ENCODE peak calls at places on chromosomes 13 and 19, in six cellular contexts. W, F, C, B, G and P are unnamed samples. For H3K4me1, the result is how much of the 10 kb centered on the place peaks cover.

GRCh38 chr19:4524808-4525562 is 6.7 kb upstream of the PLIN4 start:
- DNase-seq in B (peak), G (no peak), W (peak), C (peak), F (no peak), P (peak)

GRCh38 chr13:112448621-112449544 is 72.7 kb downstream of the SPACA7 start:
- DNase-seq in B (no peak), W (no peak), G (no peak), C (no peak), F (no peak), P (peak)

GRCh38 chr13:33245505-33245904 is 40.0 kb downstream of the STARD13 start:
- DNase-seq in B (no peak), F (no peak), W (no peak), G (no peak), C (no peak), P (no peak)

GRCh38 chr13:33312150-33312908 is 26.8 kb upstream of the STARD13 start:
- DNase-seq in W (peak), G (peak), F (no peak), C (peak), B (no peak), P (no peak)

GRCh38 chr19:47699360-47699917 is 13.8 kb upstream of the EHD2 start:
- DNase-seq in F (peak), G (peak), W (peak), B (peak), C (peak), P (peak)

GRCh38 chr13:112967666-112968379 is 1.2 kb upstream of the MCF2L start:
- DNase-seq in W (no peak), C (no peak), G (no peak), F (peak), B (peak), P (no peak)

GRCh38 chr19:7010722-7011593 is 10.3 kb downstream of the MBD3L2B start:
- DNase-seq in C (no peak), G (no peak), B (no peak), F (no peak), W (no peak), P (peak)

GRCh38 chr13:90797335-90797734 is 550.2 kb upstream of the MIR17HG start:
- DNase-seq in C (no peak), W (no peak), B (no peak), F (no peak), G (no peak), P (no peak)

GRCh38 chr19:12937243-12938053 is 961 bp upstream of the CALR start:
- DNase-seq in W (peak), F (no peak), B (peak), G (no peak), C (no peak), P (peak)

GRCh38 chr13:20714161-20714560 is 10.7 kb downstream of the IL17D start:
- DNase-seq in B (no peak), W (no peak), F (no peak), C (peak), G (no peak), P (no peak)

GRCh38 chr13:35699805-35700204 is 223.3 kb upstream of the MAB21L1 start:
- DNase-seq in B (no peak), G (peak), C (peak), F (no peak), W (no peak), P (no peak)

GRCh38 chr13:50678464-50679162 is 164.9 kb downstream of the DLEU7 start:
- DNase-seq in F (no peak), C (peak), W (no peak), B (no peak), G (peak), P (no peak)

GRCh38 chr19:41587101-41587837 is 11.3 kb downstream of the CEACAM21 start:
- DNase-seq in B (no peak), W (no peak), G (no peak), F (no peak), C (no peak), P (no peak)

GRCh38 chr13:51148223-51148951 is 37.3 kb upstream of the C13orf42 start:
- DNase-seq in W (peak), B (peak), C (no peak), G (no peak), F (peak), P (no peak)

GRCh38 chr13:96671073-96671472 is 323.2 kb downstream of the OXGR1 start:
- DNase-seq in W (no peak), F (no peak), G (no peak), C (no peak), B (no peak), P (no peak)

GRCh38 chr13:75790198-75790970 is 154.3 kb downstream of the LMO7 start:
- DNase-seq in G (no peak), W (no peak), F (no peak), B (no peak), C (no peak), P (no peak)

GRCh38 chr13:45873491-45874360 is 22.2 kb upstream of the SIAH3 start:
- DNase-seq in F (no peak), C (peak), W (peak), G (no peak), B (peak), P (no peak)

GRCh38 chr13:30972888-30973377 is 40.5 kb downstream of the TEX26 start:
- DNase-seq in W (no peak), G (peak), C (peak), B (no peak), F (no peak), P (no peak)

GRCh38 chr13:70408865-70409264 is 300.6 kb upstream of the KLHL1 start:
- DNase-seq in W (no peak), B (no peak), C (no peak), G (no peak), F (no peak), P (no peak)

GRCh38 chr19:1261512-1261862 is 7.6 kb upstream of the CIRBP start:
- DNase-seq in B (peak), W (no peak), G (no peak), F (no peak), C (peak), P (no peak)

GRCh38 chr13:91468301-91468700 is 69.9 kb downstream of the GPC5 start:
- DNase-seq in B (no peak), C (no peak), G (peak), W (no peak), F (no peak), P (no peak)

GRCh38 chr13:24709186-24709913 is 29.1 kb downstream of the ATP12A start:
- DNase-seq in B (no peak), C (no peak), W (no peak), G (no peak), F (no peak), P (no peak)

DNA sequence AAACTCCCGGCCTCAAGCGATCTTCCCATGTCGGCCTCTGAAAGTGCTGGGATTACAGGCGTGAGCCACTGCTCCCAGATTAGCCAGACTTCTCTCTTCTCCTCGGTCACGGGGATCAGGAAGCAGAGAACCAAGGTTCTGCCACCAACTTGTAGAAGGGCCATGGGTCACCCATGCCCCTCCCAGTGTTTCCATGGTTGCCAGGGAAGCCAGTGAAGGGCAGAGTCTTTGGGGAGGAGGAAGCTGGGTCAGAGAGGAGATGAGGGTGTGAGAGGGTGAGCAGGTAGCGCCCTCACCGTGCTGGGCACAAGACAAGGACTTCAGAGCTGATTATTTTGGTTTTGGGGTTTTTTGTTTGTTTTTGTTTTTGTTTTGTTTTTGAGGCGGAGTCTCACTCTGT is 77.1 kb downstream of the GNG7 start:
- DNase-seq in G (no peak), B (no peak), W (no peak), C (no peak), F (no peak), P (peak)
- H3K9ac ChIP-seq in G (no peak), B (no peak), W (no peak), C (no peak), F (no peak), P (no peak)

GRCh38 chr19:49420227-49420626 is 3.0 kb downstream of the PTH2 start:
- DNase-seq in B (no peak), G (no peak), W (no peak), C (no peak), F (no peak), P (no peak)
- H3K4me1 ChIP-seq in B (under half), G (under half), W (under half), C (under half), F (under half), P (under half)

GRCh38 chr19:35155981-35156672 is 1.6 kb downstream of the FXYD5 start:
- DNase-seq in F (no peak), W (no peak), C (no peak), G (no peak), B (no peak), P (no peak)
- H3K9ac ChIP-seq in F (no peak), W (no peak), C (peak), G (peak), B (no peak), P (no peak)

DNA sequence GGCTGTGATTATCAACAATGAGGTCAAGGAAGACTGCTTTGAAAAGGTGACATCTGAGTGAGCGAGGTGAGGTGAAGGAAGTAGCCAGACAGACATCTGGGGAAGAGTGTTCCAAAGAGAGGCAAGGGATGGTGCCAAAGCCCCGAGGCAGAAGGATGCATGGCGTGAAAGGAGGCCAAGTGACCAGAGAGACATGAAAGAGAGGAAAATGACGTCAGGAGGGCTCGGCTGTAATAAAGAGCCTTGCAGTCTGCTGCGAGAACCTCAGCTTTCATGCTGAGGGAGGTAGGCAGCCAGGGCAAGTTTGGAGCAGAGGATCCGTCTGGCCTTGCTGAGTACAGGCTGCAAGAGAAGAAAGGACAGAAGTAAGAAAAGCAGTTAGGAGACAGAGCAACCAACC is 50.8 kb downstream of the FOXO1 start:
- DNase-seq in W (no peak), B (no peak), C (no peak), F (no peak), G (no peak), P (no peak)
- H3K4me1 ChIP-seq in W (half or more), B (under half), C (half or more), F (under half), G (under half), P (under half)

DNA sequence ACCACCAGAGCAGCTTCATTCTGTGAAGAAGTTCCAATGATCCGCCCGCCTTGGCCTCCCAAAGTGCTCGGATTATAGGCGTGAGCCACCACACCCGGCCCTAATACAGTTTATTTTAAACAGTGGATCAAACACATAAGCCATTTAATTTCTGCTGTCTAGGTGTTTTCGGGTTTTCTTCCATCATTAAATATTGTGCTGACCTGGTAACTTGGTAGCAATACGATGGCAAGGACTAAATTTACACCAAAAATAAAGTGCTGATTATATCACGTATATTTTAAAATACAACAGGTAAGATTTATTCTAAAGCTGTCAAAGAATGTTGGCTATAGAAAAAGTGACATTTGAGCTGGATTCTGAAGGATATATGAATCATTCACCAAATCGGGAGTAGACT is 1.3 kb downstream of the MED4 start:
- DNase-seq in B (no peak), G (no peak), C (no peak), F (no peak), W (no peak), P (no peak)
- H3K9ac ChIP-seq in B (peak), G (peak), C (peak), F (no peak), W (peak), P (no peak)

GRCh38 chr19:39405930-39406655 is 554 bp upstream of the ZFP36 start:
- DNase-seq in W (no peak), C (no peak), G (no peak), B (no peak), F (no peak), P (peak)

GRCh38 chr19:39406656-39407393 is at the start of gene ZFP36:
- DNase-seq in G (peak), W (peak), C (peak), F (no peak), B (peak), P (peak)

GRCh38 chr19:39407394-39407643 is 672 bp downstream of the ZFP36 start:
- DNase-seq in B (no peak), C (no peak), W (no peak), F (no peak), G (no peak), P (peak)

GRCh38 chr19:39403331-39404312 is 3.0 kb upstream of the ZFP36 start:
- DNase-seq in C (peak), B (peak), F (peak), W (peak), G (peak), P (peak)

DNA sequence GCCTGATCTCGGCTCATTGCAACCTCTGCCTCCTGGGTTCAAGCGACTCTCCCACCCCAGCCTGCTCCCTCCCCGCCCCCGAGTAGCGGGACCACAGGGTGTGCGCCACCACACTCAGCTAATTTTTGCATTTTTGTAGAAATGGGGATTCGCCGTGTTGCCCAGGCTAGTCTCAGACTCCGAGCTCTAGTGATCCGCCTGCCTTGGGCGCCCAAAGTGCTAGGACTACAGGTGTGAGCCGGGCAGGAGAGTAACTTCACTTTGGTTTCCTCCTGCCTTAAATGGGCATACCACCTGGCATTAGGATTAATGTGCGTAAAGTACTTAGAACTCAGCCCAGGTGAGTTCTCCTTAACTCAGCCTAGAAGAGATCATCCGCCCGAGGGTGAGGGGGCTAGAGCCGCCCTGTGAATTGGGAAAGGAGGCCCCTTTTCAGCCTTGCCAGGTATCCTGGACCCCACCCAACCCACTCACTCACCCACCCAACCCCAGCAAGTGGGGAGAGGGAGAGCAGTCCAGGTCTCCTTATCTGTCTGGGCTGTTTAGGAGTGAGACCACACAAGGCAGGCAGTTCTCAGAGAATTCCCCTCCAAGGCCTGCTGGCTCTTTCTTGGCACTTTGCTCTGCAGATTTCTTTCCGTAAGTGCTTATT is 1.3 kb upstream of the ZFP36 start:
- DNase-seq in W (no peak), G (no peak), B (no peak), F (no peak), C (peak), P (no peak)
- H3K4me1 ChIP-seq in W (under half), G (under half), B (under half), F (under half), C (under half), P (under half)